ENCODE peak calls at places on chromosomes 3 and 15, in seven cellular contexts. One of them, this sample, is unnamed.

GRCh38 chr3:151501905-151502615 is 41.2 kb upstream of the IGSF10 start:
- DNase-seq in SK-N-SH: no peak
- DNase-seq in HepG2: no peak
- DNase-seq in GM12878: no peak
- DNase-seq in H1: no peak
- DNase-seq in K562: no peak
- DNase-seq in HCT116: no peak
- DNase-seq in this sample: no peak

GRCh38 chr3:14634763-14635400 is 16.7 kb upstream of the CCDC174 start:
- DNase-seq in HCT116: no peak
- DNase-seq in H1: no peak
- DNase-seq in GM12878: no peak
- DNase-seq in K562: no peak
- DNase-seq in HepG2: no peak
- DNase-seq in SK-N-SH: no peak
- DNase-seq in this sample: no peak

GRCh38 chr15:52532427-52532826 is 3.7 kb upstream of the MYO5A start:
- DNase-seq in HepG2: no peak
- DNase-seq in H1: no peak
- DNase-seq in GM12878: no peak
- DNase-seq in SK-N-SH: no peak
- DNase-seq in HCT116: no peak
- DNase-seq in K562: no peak
- DNase-seq in this sample: peak; percentile 27

GRCh38 chr15:80906159-80906775 is 83.4 kb downstream of the MESD start:
- DNase-seq in H1: no peak
- DNase-seq in K562: no peak
- DNase-seq in HepG2: peak; percentile 44
- DNase-seq in HCT116: peak; percentile 44
- DNase-seq in GM12878: no peak
- DNase-seq in SK-N-SH: no peak
- DNase-seq in this sample: peak; percentile 21

GRCh38 chr3:178699810-178700209 is 163.6 kb downstream of the KCNMB2 start:
- DNase-seq in GM12878: no peak
- DNase-seq in SK-N-SH: no peak
- DNase-seq in HCT116: no peak
- DNase-seq in H1: no peak
- DNase-seq in K562: no peak
- DNase-seq in HepG2: no peak
- DNase-seq in this sample: no peak

GRCh38 chr3:56702487-56703315 is 19.6 kb upstream of the TASOR start:
- DNase-seq in HepG2: peak; percentile 63
- DNase-seq in K562: peak; percentile 18
- DNase-seq in SK-N-SH: peak; percentile 57
- DNase-seq in GM12878: no peak
- DNase-seq in H1: no peak
- DNase-seq in HCT116: peak; percentile 61
- DNase-seq in this sample: peak; percentile 62

GRCh38 chr3:167406876-167407492 is 26.9 kb upstream of the ZBBX start:
- DNase-seq in K562: peak; percentile 3
- DNase-seq in SK-N-SH: peak; percentile 8
- DNase-seq in HCT116: peak; percentile 58
- DNase-seq in GM12878: no peak
- DNase-seq in H1: no peak
- DNase-seq in HepG2: peak; percentile 56
- DNase-seq in this sample: peak; percentile 88

GRCh38 chr3:112976001-112976400 is 1.1 kb upstream of the CD200R1 start:
- DNase-seq in GM12878: no peak
- DNase-seq in SK-N-SH: no peak
- DNase-seq in HCT116: no peak
- DNase-seq in K562: no peak
- DNase-seq in HepG2: no peak
- DNase-seq in H1: no peak
- DNase-seq in this sample: no peak

GRCh38 chr3:162262145-162262544 is 765.5 kb downstream of the OTOL1 start:
- DNase-seq in HCT116: no peak
- DNase-seq in SK-N-SH: no peak
- DNase-seq in K562: no peak
- DNase-seq in HepG2: no peak
- DNase-seq in GM12878: no peak
- DNase-seq in H1: no peak
- DNase-seq in this sample: no peak

GRCh38 chr3:145355175-145355574 is 805.8 kb downstream of the PLOD2 start:
- DNase-seq in K562: no peak
- DNase-seq in SK-N-SH: no peak
- DNase-seq in H1: no peak
- DNase-seq in GM12878: no peak
- DNase-seq in HepG2: no peak
- DNase-seq in HCT116: no peak
- DNase-seq in this sample: no peak

GRCh38 chr3:157313186-157313585 is 123.5 kb upstream of the PTX3 start:
- DNase-seq in K562: no peak
- DNase-seq in SK-N-SH: no peak
- DNase-seq in H1: no peak
- DNase-seq in GM12878: no peak
- DNase-seq in HepG2: no peak
- DNase-seq in HCT116: no peak
- DNase-seq in this sample: no peak
- TF ChIP-seq JUND in K562: no peak
- TF ChIP-seq JUND in SK-N-SH: no peak
- TF ChIP-seq JUND in H1: no peak
- TF ChIP-seq JUND in GM12878: no peak
- TF ChIP-seq JUND in HepG2: no peak
- TF ChIP-seq JUND in HCT116: no peak
- TF ChIP-seq JUND in this sample: no peak

DNA sequence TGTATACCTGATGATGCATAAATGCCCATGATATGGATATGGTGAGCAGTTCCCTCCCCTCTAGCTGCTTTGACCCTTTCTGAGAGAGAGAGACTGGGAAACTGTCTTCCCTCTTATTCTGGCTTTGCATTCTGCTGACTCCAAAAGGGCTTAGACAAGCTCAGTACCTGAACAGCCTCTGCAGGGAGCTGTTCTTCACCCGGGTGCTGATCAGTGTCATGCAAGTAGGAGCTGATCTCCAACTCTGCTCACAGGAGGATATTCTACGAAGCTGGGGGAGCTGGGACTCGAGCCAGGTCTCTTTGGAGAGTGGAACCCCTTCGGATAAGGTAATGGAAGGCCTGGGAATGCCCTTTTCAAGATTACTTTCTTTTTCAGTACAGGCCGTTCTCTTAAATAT is 237.1 kb downstream of the RYR3 start:
- DNase-seq in K562: peak; percentile 8
- DNase-seq in GM12878: no peak
- DNase-seq in HCT116: no peak
- DNase-seq in H1: peak; percentile 77
- DNase-seq in SK-N-SH: no peak
- DNase-seq in HepG2: peak; percentile 13
- DNase-seq in this sample: peak; percentile 74
- TF ChIP-seq JUND in K562: no peak
- TF ChIP-seq JUND in GM12878: no peak
- TF ChIP-seq JUND in HCT116: no peak
- TF ChIP-seq JUND in H1: peak; percentile 7
- TF ChIP-seq JUND in SK-N-SH: no peak
- TF ChIP-seq JUND in HepG2: no peak
- TF ChIP-seq JUND in this sample: no peak

DNA sequence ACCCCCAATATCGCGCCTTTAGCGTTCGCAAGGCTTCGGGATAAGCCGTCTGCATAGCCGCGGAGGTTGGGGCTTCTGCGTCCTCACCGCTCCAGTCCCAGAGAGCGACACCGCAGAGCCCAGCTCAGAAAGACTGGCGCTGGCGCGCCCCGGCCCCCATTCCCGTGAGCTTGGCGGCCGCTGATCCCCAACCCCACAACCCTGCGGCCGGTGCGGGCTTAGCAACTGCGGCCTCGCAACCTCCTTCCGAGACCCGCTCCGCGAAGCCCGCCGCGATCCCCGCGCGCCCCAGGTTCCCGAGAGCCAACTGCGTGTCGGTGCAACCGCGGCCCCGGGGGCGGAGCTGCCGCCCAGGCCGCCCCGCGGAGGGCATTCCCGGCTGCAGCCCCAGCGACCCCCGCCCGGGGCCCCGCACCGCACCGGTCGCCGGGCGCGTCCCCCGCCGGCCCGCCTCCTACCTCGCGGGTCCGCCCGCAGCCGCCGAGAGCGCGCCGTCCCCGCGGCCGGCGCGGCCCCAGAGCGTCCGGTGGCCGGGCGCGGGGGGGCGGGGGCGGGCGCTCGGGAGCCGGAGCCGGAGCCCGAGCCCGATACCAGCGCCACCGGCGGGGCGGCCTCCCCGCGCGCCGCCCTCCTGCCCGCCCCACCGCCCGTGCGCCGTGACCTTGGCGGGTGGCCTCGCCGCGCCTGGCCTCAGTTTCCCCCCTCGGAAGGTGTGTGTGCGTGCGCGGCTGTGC is 79.4 kb downstream of the IQSEC1 start:
- DNase-seq in GM12878: no peak
- DNase-seq in H1: peak; percentile 75
- DNase-seq in K562: peak; percentile 84
- DNase-seq in HCT116: no peak
- DNase-seq in HepG2: no peak
- DNase-seq in SK-N-SH: peak; percentile 83
- DNase-seq in this sample: peak; percentile 19
- TF ChIP-seq JUND in GM12878: no peak
- TF ChIP-seq JUND in H1: no peak
- TF ChIP-seq JUND in K562: no peak
- TF ChIP-seq JUND in HCT116: no peak
- TF ChIP-seq JUND in HepG2: no peak
- TF ChIP-seq JUND in SK-N-SH: no peak
- TF ChIP-seq JUND in this sample: no peak

DNA sequence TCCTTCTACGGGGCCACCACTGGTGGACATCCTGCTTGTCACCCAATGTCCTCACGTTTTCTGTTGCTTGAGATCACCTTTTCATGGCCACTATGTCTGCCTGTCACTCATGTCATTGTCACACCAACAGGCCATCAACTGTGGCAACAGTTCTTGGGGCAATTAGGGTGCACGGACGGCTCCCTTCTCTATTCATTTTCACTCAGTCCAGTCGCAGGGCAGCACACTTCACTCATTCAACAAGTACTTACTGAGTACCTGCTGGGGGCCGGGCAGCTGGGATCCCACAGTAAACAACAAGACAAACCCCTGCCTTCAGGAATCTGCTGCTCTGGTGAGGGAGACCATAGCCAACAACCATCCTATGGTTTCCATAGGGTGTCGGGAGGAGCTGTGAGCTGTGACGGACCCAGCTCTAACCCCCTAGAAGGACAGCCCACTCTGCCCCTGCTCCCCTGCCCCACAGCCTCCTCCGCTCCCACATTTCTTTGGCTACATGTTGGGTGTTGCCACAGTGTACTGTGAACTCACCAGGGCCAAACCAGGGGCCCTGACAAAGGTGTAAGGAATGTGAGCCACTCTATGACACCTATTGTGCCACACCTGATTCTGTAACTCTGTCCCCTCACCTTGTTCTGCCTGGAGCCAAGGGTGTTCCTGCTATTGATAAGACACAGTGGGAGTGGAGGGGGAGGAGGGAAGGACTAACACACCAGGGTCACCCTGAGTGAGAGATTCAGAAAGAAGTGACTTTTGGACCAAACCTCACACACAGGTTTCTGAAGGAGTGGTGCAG is 1.9 kb downstream of the VILL start:
- DNase-seq in HepG2: peak; percentile 48
- DNase-seq in H1: no peak
- DNase-seq in SK-N-SH: no peak
- DNase-seq in GM12878: no peak
- DNase-seq in K562: no peak
- DNase-seq in HCT116: no peak
- DNase-seq in this sample: no peak
- TF ChIP-seq JUND in HepG2: no peak
- TF ChIP-seq JUND in H1: no peak
- TF ChIP-seq JUND in SK-N-SH: no peak
- TF ChIP-seq JUND in GM12878: no peak
- TF ChIP-seq JUND in K562: no peak
- TF ChIP-seq JUND in HCT116: no peak
- TF ChIP-seq JUND in this sample: no peak

GRCh38 chr15:100892013-100892355 is 12.4 kb downstream of the ALDH1A3 start:
- DNase-seq in H1: no peak
- DNase-seq in GM12878: no peak
- DNase-seq in HepG2: no peak
- DNase-seq in SK-N-SH: no peak
- DNase-seq in K562: no peak
- DNase-seq in HCT116: no peak
- DNase-seq in this sample: no peak

GRCh38 chr15:100895721-100896120 is 16.1 kb downstream of the ALDH1A3 start:
- DNase-seq in HepG2: no peak
- DNase-seq in GM12878: no peak
- DNase-seq in SK-N-SH: no peak
- DNase-seq in K562: no peak
- DNase-seq in HCT116: no peak
- DNase-seq in H1: no peak
- DNase-seq in this sample: no peak

GRCh38 chr15:100893964-100894295 is 14.3 kb downstream of the ALDH1A3 start:
- DNase-seq in H1: no peak
- DNase-seq in K562: no peak
- DNase-seq in GM12878: no peak
- DNase-seq in HCT116: no peak
- DNase-seq in SK-N-SH: no peak
- DNase-seq in HepG2: no peak
- DNase-seq in this sample: no peak

GRCh38 chr15:100891316-100892012 is 11.8 kb downstream of the ALDH1A3 start:
- DNase-seq in H1: no peak
- DNase-seq in GM12878: no peak
- DNase-seq in HepG2: no peak
- DNase-seq in SK-N-SH: no peak
- DNase-seq in K562: no peak
- DNase-seq in HCT116: no peak
- DNase-seq in this sample: no peak

DNA sequence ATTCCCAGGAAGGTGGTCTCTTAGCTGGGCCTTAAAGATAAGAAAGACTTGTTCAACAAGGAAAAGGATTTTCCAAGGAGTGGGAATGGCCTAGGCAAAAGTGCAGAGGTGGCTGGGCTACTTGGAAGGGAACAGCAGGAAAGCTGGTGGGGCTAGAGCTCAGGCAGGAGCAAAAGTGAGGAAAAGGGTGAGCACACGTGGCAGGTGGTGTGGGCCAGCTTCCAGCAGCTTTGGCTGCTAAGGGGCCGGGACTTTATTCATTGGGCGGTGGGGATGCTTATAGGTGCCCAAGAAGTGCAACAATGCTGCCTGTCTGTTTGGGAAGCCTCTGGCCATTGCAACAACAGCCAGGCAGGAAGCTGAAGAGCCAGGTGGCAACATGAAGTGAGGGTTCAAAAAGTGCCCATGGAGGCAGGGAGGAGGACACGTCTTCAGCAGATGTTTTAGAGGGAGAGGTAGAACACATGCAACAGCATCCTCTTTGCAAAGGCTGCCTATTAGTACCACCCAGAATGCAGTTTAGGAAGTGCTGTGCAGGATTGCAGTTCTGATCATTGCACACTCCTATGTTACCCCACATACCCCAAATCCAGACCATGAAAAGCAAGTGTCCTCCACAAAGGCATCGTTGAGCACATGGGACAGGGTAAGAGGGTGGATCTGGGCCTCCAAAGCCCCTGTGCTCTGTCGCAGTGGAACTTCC is 13.8 kb downstream of the ALDH1A3 start:
- DNase-seq in SK-N-SH: no peak
- DNase-seq in HepG2: no peak
- DNase-seq in H1: no peak
- DNase-seq in K562: no peak
- DNase-seq in HCT116: no peak
- DNase-seq in GM12878: no peak
- DNase-seq in this sample: no peak
- TF ChIP-seq JUND in SK-N-SH: no peak
- TF ChIP-seq JUND in HepG2: no peak
- TF ChIP-seq JUND in H1: no peak
- TF ChIP-seq JUND in K562: no peak
- TF ChIP-seq JUND in HCT116: no peak
- TF ChIP-seq JUND in GM12878: no peak
- TF ChIP-seq JUND in this sample: no peak